ENCODE peak calls at places on chromosome 2, in seven cellular contexts. W is Peyer's patch; Q is stimulated activated CD8-positive, alpha-beta memory T cell treated with anti-CD3 and anti-CD28 coated beads, Interleukin-2, amount 100 ng/mL, for 48 hours; O is immature natural killer cell; K is activated gamma-delta T cell; P is LoVo; I is glomerular endothelial cell. X is an unnamed sample.

GRCh38 chr2:9191044-9191481 is 15.5 kb upstream of the ASAP2 start:
- DNase-seq in W (peak; percentile 56), Q (no peak), O (no peak), K (no peak), P (no peak), I (no peak), X (no peak)

GRCh38 chr2:181357979-181358378 is 99.2 kb upstream of the ITGA4 start:
- DNase-seq in W (no peak), Q (peak; percentile 6), O (no peak), K (no peak), P (no peak), I (no peak), X (no peak)

GRCh38 chr2:70850905-70851304 is 15.3 kb upstream of the CD207 start:
- DNase-seq in W (no peak), Q (no peak), O (no peak), K (no peak), P (no peak), I (no peak), X (no peak)

GRCh38 chr2:201980389-201980821 is 53.2 kb upstream of the FZD7 start:
- DNase-seq in W (no peak), Q (no peak), O (no peak), K (no peak), P (no peak), I (no peak), X (no peak)

GRCh38 chr2:150619607-150620330 is 132.3 kb upstream of the RND3 start:
- DNase-seq in W (no peak), Q (no peak), O (no peak), K (no peak), P (no peak), I (no peak), X (no peak)

GRCh38 chr2:223469270-223470057 is 132.7 kb downstream of the SCG2 start:
- DNase-seq in W (no peak), Q (no peak), O (no peak), K (no peak), P (no peak), I (no peak), X (no peak)

GRCh38 chr2:31217465-31218200 is at the start of gene CAPN14:
- DNase-seq in W (no peak), Q (no peak), O (no peak), K (no peak), P (no peak), I (no peak), X (no peak)

GRCh38 chr2:189178007-189178406 is 1.6 kb downstream of the COL5A2 start:
- DNase-seq in W (no peak), Q (no peak), O (no peak), K (no peak), P (no peak), I (no peak), X (no peak)

GRCh38 chr2:171712051-171712450 is 24.8 kb downstream of the DYNC1I2 start:
- DNase-seq in W (no peak), Q (no peak), O (no peak), K (no peak), P (peak; percentile 36), I (peak; percentile 81), X (no peak)

GRCh38 chr2:53210538-53210937 is 557.1 kb upstream of the CHAC2 start:
- DNase-seq in W (no peak), Q (no peak), O (no peak), K (no peak), P (no peak), I (no peak), X (no peak)

GRCh38 chr2:235940330-235940729 is 227.9 kb downstream of the GBX2 start:
- DNase-seq in W (peak; percentile 58), Q (no peak), O (no peak), K (no peak), P (no peak), I (peak; percentile 48), X (no peak)

GRCh38 chr2:150609831-150610582 is 122.5 kb upstream of the RND3 start:
- DNase-seq in W (no peak), Q (no peak), O (no peak), K (no peak), P (no peak), I (no peak), X (no peak)

GRCh38 chr2:152716805-152717241 is 438 bp downstream of the PRPF40A start:
- DNase-seq in W (peak; percentile 58), Q (peak; percentile 10), O (no peak), K (no peak), P (no peak), I (no peak), X (peak; percentile 10)

GRCh38 chr2:54866179-54866578 is 142.7 kb downstream of the EML6 start:
- DNase-seq in W (no peak), Q (no peak), O (no peak), K (no peak), P (no peak), I (no peak), X (no peak)

GRCh38 chr2:145690183-145690582 is 1170.3 kb upstream of the ZEB2 start:
- DNase-seq in W (no peak), Q (no peak), O (no peak), K (no peak), P (no peak), I (no peak), X (no peak)

GRCh38 chr2:120686511-120687168 is 49.0 kb upstream of the GLI2 start:
- DNase-seq in W (no peak), Q (no peak), O (no peak), K (no peak), P (no peak), I (no peak), X (no peak)

GRCh38 chr2:133365117-133365516 is 203.1 kb downstream of the NCKAP5 start:
- DNase-seq in W (no peak), Q (no peak), O (no peak), K (no peak), P (no peak), I (no peak), X (no peak)

GRCh38 chr2:28652217-28652616 is 99.4 kb upstream of the PPP1CB start:
- DNase-seq in W (no peak), Q (no peak), O (no peak), K (no peak), P (no peak), I (no peak), X (no peak)

GRCh38 chr2:207711750-207712487 is 479 bp downstream of the CCNYL1 start:
- DNase-seq in W (peak; percentile 76), Q (peak; percentile 31), O (no peak), K (peak; percentile 57), P (no peak), I (no peak), X (peak; percentile 27)

GRCh38 chr2:38190542-38191218 is 114.7 kb upstream of the CYP1B1 start:
- DNase-seq in W (no peak), Q (no peak), O (no peak), K (no peak), P (no peak), I (no peak), X (no peak)

GRCh38 chr2:42792583-42793313 is at the start of gene HAAO:
- DNase-seq in W (peak; percentile 85), Q (no peak), O (no peak), K (no peak), P (no peak), I (no peak), X (no peak)

GRCh38 chr2:177817300-177817699 is 255.3 kb downstream of the PDE11A start:
- DNase-seq in W (no peak), Q (no peak), O (no peak), K (no peak), P (no peak), I (no peak), X (no peak)

GRCh38 chr2:53403836-53404413 is 363.7 kb upstream of the CHAC2 start:
- DNase-seq in W (no peak), Q (no peak), O (no peak), K (no peak), P (peak; percentile 60), I (no peak), X (no peak)

GRCh38 chr2:120204417-120204816 is 18.8 kb downstream of the TMEM185B start:
- DNase-seq in W (no peak), Q (no peak), O (no peak), K (no peak), P (no peak), I (no peak), X (no peak)

GRCh38 chr2:217715484-217715883 is 287.3 kb downstream of the TNS1 start:
- DNase-seq in W (no peak), Q (no peak), O (no peak), K (no peak), P (no peak), I (no peak), X (no peak)

GRCh38 chr2:17380003-17380402 is 138.2 kb downstream of the RAD51AP2 start:
- DNase-seq in W (no peak), Q (no peak), O (no peak), K (no peak), P (no peak), I (no peak), X (no peak)

GRCh38 chr2:218186355-218186766 is 19.6 kb upstream of the CXCR1 start:
- DNase-seq in W (peak; percentile 89), Q (peak; percentile 32), O (peak; percentile 68), K (no peak), P (peak; percentile 70), I (peak; percentile 44), X (peak; percentile 53)

GRCh38 chr2:96769816-96770215 is 9.1 kb downstream of the CNNM4 start:
- DNase-seq in W (peak; percentile 58), Q (no peak), O (no peak), K (no peak), P (no peak), I (no peak), X (no peak)

GRCh38 chr2:186135697-186136096 is 350.4 kb upstream of the ZC3H15 start:
- DNase-seq in W (no peak), Q (no peak), O (no peak), K (no peak), P (no peak), I (no peak), X (no peak)

GRCh38 chr2:236719192-236719635 is 149.6 kb downstream of the ACKR3 start:
- DNase-seq in W (no peak), Q (no peak), O (no peak), K (no peak), P (no peak), I (no peak), X (no peak)

GRCh38 chr2:100840519-100840918 is 20.6 kb downstream of the NPAS2 start:
- DNase-seq in W (no peak), Q (no peak), O (no peak), K (no peak), P (no peak), I (no peak), X (no peak)

GRCh38 chr2:106232633-106233032 is 38.5 kb upstream of the UXS1 start:
- DNase-seq in W (no peak), Q (no peak), O (no peak), K (no peak), P (no peak), I (no peak), X (no peak)

GRCh38 chr2:96259497-96259921 is 6.3 kb downstream of the TMEM127 start:
- DNase-seq in W (peak; percentile 89), Q (no peak), O (no peak), K (no peak), P (no peak), I (no peak), X (no peak)

GRCh38 chr2:27408601-27409320 is 630 bp downstream of the PPM1G start:
- DNase-seq in W (no peak), Q (no peak), O (no peak), K (no peak), P (peak; percentile 30), I (no peak), X (peak; percentile 12)

GRCh38 chr2:127621981-127622431 is 23.9 kb upstream of the GPR17 start:
- DNase-seq in W (peak; percentile 36), Q (no peak), O (no peak), K (no peak), P (no peak), I (no peak), X (no peak)

GRCh38 chr2:233513953-233514655 is 52.5 kb downstream of the USP40 start:
- DNase-seq in W (peak; percentile 62), Q (no peak), O (no peak), K (no peak), P (no peak), I (no peak), X (no peak)

GRCh38 chr2:155377178-155377780 is 678.8 kb downstream of the KCNJ3 start:
- DNase-seq in W (no peak), Q (no peak), O (no peak), K (no peak), P (peak; percentile 34), I (no peak), X (peak; percentile 56)